ENCODE peak calls at places on chromosomes 11 and 22, in four cellular contexts. R is astrocyte of the spinal cord, L is AG10803, T is tibial nerve. U is an unnamed sample.

GRCh38 chr22:21624120-21624879 is 5.5 kb downstream of the YDJC start:
- DNase-seq in L (no peak), R (no peak), T (no peak), U (no peak)

GRCh38 chr11:128627666-128628342 is 40.4 kb upstream of the ETS1 start:
- DNase-seq in R (no peak), T (no peak), L (no peak), U (no peak)

GRCh38 chr11:102920118-102920684 is 35.3 kb downstream of the MMP13 start:
- DNase-seq in T (no peak), R (no peak), L (peak), U (no peak)

GRCh38 chr11:58632510-58632909 is 10.0 kb downstream of the CNTF start:
- DNase-seq in R (no peak), L (no peak), T (no peak), U (no peak)

GRCh38 chr11:71489311-71490043 is 36.5 kb downstream of the NADSYN1 start:
- DNase-seq in L (no peak), T (no peak), R (peak), U (no peak)

GRCh38 chr11:134519788-134520187 is 107.7 kb upstream of the B3GAT1 start:
- DNase-seq in L (no peak), R (no peak), T (no peak), U (no peak)

GRCh38 chr22:23216331-23217170 is 36.2 kb downstream of the BCR start:
- DNase-seq in L (no peak), R (no peak), T (no peak), U (no peak)

GRCh38 chr22:30830907-30831306 is 136.2 kb downstream of the OSBP2 start:
- DNase-seq in T (no peak), R (peak), L (peak), U (no peak)

GRCh38 chr22:39488563-39489083 is 13.5 kb upstream of the MIEF1 start:
- DNase-seq in L (no peak), R (no peak), T (no peak), U (no peak)

GRCh38 chr11:100689141-100689540 is 2.1 kb downstream of the ARHGAP42 start:
- DNase-seq in L (no peak), T (no peak), R (no peak), U (no peak)

GRCh38 chr11:71482746-71483364 is 29.9 kb downstream of the NADSYN1 start:
- DNase-seq in T (no peak), L (no peak), R (no peak), U (no peak)

GRCh38 chr11:63243533-63243932 is at the start of gene SLC22A25:
- DNase-seq in R (no peak), L (peak), T (no peak), U (no peak)
- H3K4me3 ChIP-seq in R (no peak), L (no peak), T (no peak), U (no peak)

GRCh38 chr11:64094463-64095223 is 58.9 kb downstream of the FLRT1 start:
- DNase-seq in T (no peak), L (peak), R (peak), U (no peak)
- H3K4me3 ChIP-seq in T (no peak), L (no peak), R (no peak), U (no peak)

GRCh38 chr11:120137611-120138521 is at the start of gene TRIM29:
- DNase-seq in R (no peak), L (no peak), T (peak), U (no peak)
- H3K4me3 ChIP-seq in R (no peak), L (no peak), T (no peak), U (no peak)

DNA sequence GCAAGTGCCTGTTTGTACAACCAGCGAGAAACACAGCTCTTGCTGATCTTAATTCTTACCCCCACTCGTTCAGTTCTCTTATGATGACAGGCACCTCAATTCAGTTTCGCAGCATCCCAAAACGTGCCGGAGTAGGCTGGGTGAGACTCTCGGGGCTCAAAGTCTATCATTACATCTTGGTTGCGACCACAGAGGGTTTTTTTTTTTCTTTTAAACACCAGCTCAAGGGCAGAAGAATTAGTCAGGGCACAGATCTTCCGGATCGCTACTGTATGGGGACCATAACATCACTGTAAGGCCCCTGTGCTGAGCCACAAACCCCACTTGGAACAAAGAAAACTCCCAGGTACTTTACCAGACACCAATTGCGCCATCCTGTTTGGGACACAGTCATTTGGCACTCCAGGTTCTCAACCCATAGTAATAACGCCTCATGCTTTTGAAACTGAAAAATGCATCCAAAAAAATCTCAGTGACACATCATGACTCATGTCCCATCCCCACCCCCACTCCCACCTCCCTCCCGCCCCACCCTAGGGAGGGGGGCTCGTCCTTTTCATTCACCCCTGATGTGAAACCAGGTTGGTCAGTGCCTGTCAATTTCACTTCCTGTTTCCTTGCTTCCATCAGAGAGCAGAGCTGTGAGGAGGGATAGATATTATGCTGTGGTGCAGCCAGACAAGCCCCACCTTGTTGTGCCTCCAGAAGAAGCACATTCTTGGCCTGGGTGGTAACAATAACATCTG is 41.0 kb upstream of the CD5 start:
- DNase-seq in R (peak), T (no peak), L (peak), U (no peak)
- H3K4me3 ChIP-seq in R (no peak), T (no peak), L (no peak), U (no peak)

DNA sequence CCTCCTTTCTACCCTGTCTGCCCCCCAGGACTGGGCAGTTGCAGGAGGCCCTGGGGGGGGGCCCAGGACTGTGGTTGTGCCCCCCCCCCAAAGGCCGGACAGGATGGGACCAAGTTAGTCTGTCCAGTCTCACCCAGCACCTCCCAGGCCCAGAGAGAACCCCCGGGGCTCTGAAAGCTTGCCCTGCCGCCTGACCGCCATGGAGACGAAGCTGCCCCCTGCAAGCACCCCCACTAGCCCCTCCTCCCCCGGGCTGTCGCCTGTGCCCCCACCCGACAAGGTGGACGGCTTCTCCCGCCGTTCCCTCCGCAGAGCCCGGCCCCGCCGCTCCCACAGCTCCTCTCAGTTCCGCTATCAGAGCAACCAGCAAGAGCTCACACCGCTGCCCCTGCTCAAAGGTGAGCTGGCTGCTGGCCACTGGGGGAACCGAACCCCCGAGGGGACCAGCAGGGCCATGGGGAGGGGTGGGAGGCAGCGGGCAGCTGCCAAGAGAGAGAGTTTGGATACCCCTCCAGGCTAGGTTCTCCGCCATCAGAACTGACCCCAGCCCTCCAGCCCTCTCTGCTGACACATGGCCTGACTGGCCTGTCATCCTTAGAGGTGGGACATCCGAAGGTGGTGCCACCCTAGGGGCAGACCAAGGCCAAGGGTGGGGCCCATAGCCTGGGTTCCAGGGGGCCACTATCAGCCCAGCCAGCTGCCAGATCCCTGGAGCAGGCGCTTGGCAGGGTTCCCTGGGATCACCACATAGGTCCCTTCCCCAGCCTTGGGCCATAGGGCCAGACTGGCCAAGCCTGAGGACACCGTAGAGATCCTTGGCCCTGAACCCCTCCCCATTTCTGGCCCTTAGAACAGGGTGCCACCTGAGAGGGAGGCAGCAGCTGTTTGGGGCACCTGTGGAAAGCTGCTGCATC is 1.3 kb downstream of the PPP2R5B start:
- DNase-seq in R (no peak), L (no peak), T (no peak), U (no peak)
- H3K4me3 ChIP-seq in R (peak), L (peak), T (peak), U (peak)

GRCh38 chr11:43738600-43739409 is 58.3 kb downstream of the HSD17B12 start:
- DNase-seq in R (peak), L (peak), T (no peak), U (no peak)
- H3K4me3 ChIP-seq in R (no peak), L (peak), T (no peak), U (peak)

GRCh38 chr11:64268687-64269379 is 15.6 kb downstream of the BAD start:
- DNase-seq in R (peak), L (peak), T (peak), U (peak)
- H3K4me3 ChIP-seq in R (peak), L (peak), T (peak), U (peak)

GRCh38 chr11:118610773-118611432 is 3.5 kb downstream of the PHLDB1 start:
- DNase-seq in L (peak), R (peak), T (peak), U (peak)

GRCh38 chr11:118610220-118610772 is 2.9 kb downstream of the PHLDB1 start:
- DNase-seq in T (no peak), R (no peak), L (no peak), U (peak)

GRCh38 chr11:118607401-118608267 is at the start of gene PHLDB1:
- DNase-seq in L (peak), T (peak), R (peak), U (peak)

GRCh38 chr11:118608268-118609214 is 1.1 kb downstream of the PHLDB1 start:
- DNase-seq in L (peak), R (peak), T (peak), U (peak)

GRCh38 chr11:118609380-118610219 is 2.2 kb downstream of the PHLDB1 start:
- DNase-seq in L (peak), T (no peak), R (peak), U (peak)
- H3K4me3 ChIP-seq in L (peak), T (peak), R (peak), U (peak)

DNA sequence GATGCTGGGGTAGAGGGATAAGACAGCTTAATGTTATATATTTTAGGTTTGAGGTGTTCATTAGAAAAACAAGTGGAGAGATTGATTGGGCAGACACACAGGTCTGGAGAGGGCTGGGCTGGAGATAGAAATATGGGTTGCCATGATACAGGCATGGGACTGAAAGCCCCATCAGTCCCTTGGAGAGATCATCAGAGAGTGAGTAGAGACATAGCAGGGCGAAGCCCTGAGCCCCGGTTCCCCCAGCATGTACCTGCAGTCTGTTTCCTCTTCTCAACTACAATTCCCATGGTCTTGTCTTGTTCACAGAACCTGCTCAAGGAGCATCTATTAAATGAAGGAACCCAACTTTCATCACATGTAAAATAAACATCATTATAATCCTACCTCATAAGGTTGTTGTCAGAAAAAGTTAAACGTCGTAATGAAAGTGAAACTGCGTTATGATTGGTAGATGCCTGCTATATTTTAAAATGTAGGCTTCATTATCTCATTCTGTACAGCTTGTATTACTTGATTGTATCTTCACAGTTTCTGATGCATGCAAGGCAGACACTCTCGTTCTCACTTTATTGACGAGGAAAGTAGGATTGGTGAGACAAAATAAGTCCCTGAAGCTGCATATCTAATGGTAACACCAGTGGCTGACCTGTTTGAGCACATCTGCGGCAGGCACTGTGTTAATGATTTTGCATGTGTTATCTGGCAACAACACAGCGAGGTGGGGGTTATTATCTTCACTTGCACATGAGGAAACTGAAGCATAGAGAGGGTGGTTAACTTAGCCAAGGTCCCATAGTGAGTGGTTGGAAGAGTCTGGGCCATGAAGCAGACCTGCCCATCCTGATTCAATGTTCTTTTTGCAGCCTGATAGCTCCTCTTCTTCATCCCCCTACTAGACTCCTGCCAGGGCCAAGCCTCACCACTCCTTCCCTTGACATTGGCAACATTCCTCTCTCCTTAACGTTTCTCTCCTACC is 63.5 kb downstream of the ENDOD1 start:
- DNase-seq in R (no peak), L (no peak), T (no peak), U (no peak)
- H3K4me3 ChIP-seq in R (no peak), L (no peak), T (peak), U (peak)